ENCODE peak calls at places on chromosome 4, in five cellular contexts. One of them, this sample, is unnamed.
A peak's percentile ranks its signal among the peaks of the same experiment; 100 is the strongest.

GRCh38 chr4:156659983-156660382 is 311.6 kb downstream of the PDGFC start:
- DNase-seq in natural killer cell treated with Interleukin-12 subunit alpha and Interleukin-12 subunit beta and Interleukin-15 and Interleukin-18, amount 100 ng/mL, for 72 hours: no peak
- DNase-seq in left lung: no peak
- DNase-seq in A549: no peak
- DNase-seq in CD8-positive, alpha-beta memory T cell: no peak
- DNase-seq in this sample: no peak

GRCh38 chr4:55363618-55364420 is 17.8 kb downstream of the SRD5A3 start:
- DNase-seq in natural killer cell treated with Interleukin-12 subunit alpha and Interleukin-12 subunit beta and Interleukin-15 and Interleukin-18, amount 100 ng/mL, for 72 hours: no peak
- DNase-seq in left lung: no peak
- DNase-seq in A549: no peak
- DNase-seq in CD8-positive, alpha-beta memory T cell: no peak
- DNase-seq in this sample: no peak

GRCh38 chr4:55637272-55637820 is 1.2 kb upstream of the NMU start:
- DNase-seq in natural killer cell treated with Interleukin-12 subunit alpha and Interleukin-12 subunit beta and Interleukin-15 and Interleukin-18, amount 100 ng/mL, for 72 hours: no peak
- DNase-seq in left lung: no peak
- DNase-seq in A549: no peak
- DNase-seq in CD8-positive, alpha-beta memory T cell: no peak
- DNase-seq in this sample: no peak

GRCh38 chr4:7238300-7238960 is 46.1 kb downstream of the SORCS2 start:
- DNase-seq in natural killer cell treated with Interleukin-12 subunit alpha and Interleukin-12 subunit beta and Interleukin-15 and Interleukin-18, amount 100 ng/mL, for 72 hours: no peak
- DNase-seq in left lung: peak; percentile 34
- DNase-seq in A549: no peak
- DNase-seq in CD8-positive, alpha-beta memory T cell: no peak
- DNase-seq in this sample: no peak

GRCh38 chr4:41957634-41958033 is 22.4 kb downstream of the TMEM33 start:
- DNase-seq in natural killer cell treated with Interleukin-12 subunit alpha and Interleukin-12 subunit beta and Interleukin-15 and Interleukin-18, amount 100 ng/mL, for 72 hours: no peak
- DNase-seq in left lung: no peak
- DNase-seq in A549: peak; percentile 11
- DNase-seq in CD8-positive, alpha-beta memory T cell: no peak
- DNase-seq in this sample: no peak

GRCh38 chr4:135418353-135418752 is 1216.8 kb upstream of the PABPC4L start:
- DNase-seq in natural killer cell treated with Interleukin-12 subunit alpha and Interleukin-12 subunit beta and Interleukin-15 and Interleukin-18, amount 100 ng/mL, for 72 hours: no peak
- DNase-seq in left lung: no peak
- DNase-seq in A549: no peak
- DNase-seq in CD8-positive, alpha-beta memory T cell: no peak
- DNase-seq in this sample: no peak

GRCh38 chr4:119873132-119873531 is 193.5 kb downstream of the MAD2L1 start:
- DNase-seq in natural killer cell treated with Interleukin-12 subunit alpha and Interleukin-12 subunit beta and Interleukin-15 and Interleukin-18, amount 100 ng/mL, for 72 hours: no peak
- DNase-seq in left lung: no peak
- DNase-seq in A549: no peak
- DNase-seq in CD8-positive, alpha-beta memory T cell: no peak
- DNase-seq in this sample: no peak

GRCh38 chr4:119299221-119300071 is 22.5 kb downstream of the FABP2 start:
- DNase-seq in natural killer cell treated with Interleukin-12 subunit alpha and Interleukin-12 subunit beta and Interleukin-15 and Interleukin-18, amount 100 ng/mL, for 72 hours: no peak
- DNase-seq in left lung: no peak
- DNase-seq in A549: no peak
- DNase-seq in CD8-positive, alpha-beta memory T cell: no peak
- DNase-seq in this sample: no peak

GRCh38 chr4:124427095-124427767 is 285.3 kb downstream of the ANKRD50 start:
- DNase-seq in natural killer cell treated with Interleukin-12 subunit alpha and Interleukin-12 subunit beta and Interleukin-15 and Interleukin-18, amount 100 ng/mL, for 72 hours: no peak
- DNase-seq in left lung: no peak
- DNase-seq in A549: no peak
- DNase-seq in CD8-positive, alpha-beta memory T cell: no peak
- DNase-seq in this sample: no peak